ENCODE peak calls at places on chromosomes 4 and X, in four cellular contexts. F is IMR-90, Q is K562, R is GM12878. B is an unnamed sample.

GRCh38 chr4:140049924-140050681 is 103.9 kb downstream of the MAML3 start:
- DNase-seq in F (peak), Q (peak), R (no peak), B (no peak)

GRCh38 chr4:76197971-76198410 is 15.6 kb downstream of the SCARB2 start:
- DNase-seq in Q (peak), F (peak), R (no peak), B (no peak)

GRCh38 chr4:6855692-6856297 is 53.8 kb upstream of the TBC1D14 start:
- DNase-seq in F (peak), Q (peak), R (peak), B (no peak)

GRCh38 chr4:139576219-139576618 is 20.2 kb upstream of the SETD7 start:
- DNase-seq in Q (no peak), F (peak), R (no peak), B (no peak)

GRCh38 chrX:120559799-120560198 is 963 bp downstream of the CUL4B start:
- DNase-seq in F (no peak), Q (no peak), R (no peak), B (no peak)

GRCh38 chrX:9467181-9467580 is 2.3 kb downstream of the TBL1X start:
- DNase-seq in R (no peak), Q (no peak), F (no peak), B (no peak)

GRCh38 chr4:182144621-182145359 is 98.4 kb upstream of the TENM3 start:
- DNase-seq in R (no peak), Q (no peak), F (peak), B (no peak)

GRCh38 chr4:42673084-42673429 is 16.2 kb upstream of the ATP8A1 start:
- DNase-seq in R (no peak), F (no peak), Q (no peak), B (no peak)

GRCh38 chrX:45381366-45381765 is 180.7 kb upstream of the DIPK2B start:
- DNase-seq in R (no peak), Q (no peak), F (no peak), B (no peak)

GRCh38 chrX:67607436-67607835 is 63.6 kb downstream of the AR start:
- DNase-seq in R (no peak), Q (no peak), F (peak), B (no peak)

GRCh38 chr4:148065069-148065468 is 333.2 kb downstream of the ARHGAP10 start:
- DNase-seq in F (peak), R (no peak), Q (no peak), B (no peak)

GRCh38 chrX:153463031-153463430 is 7.3 kb downstream of the HAUS7 start:
- DNase-seq in R (no peak), F (no peak), Q (no peak), B (no peak)

GRCh38 chr4:17385403-17385802 is 126.5 kb downstream of the QDPR start:
- DNase-seq in F (peak), Q (peak), R (peak), B (no peak)

GRCh38 chrX:134999469-134999868 is 8.7 kb downstream of the SMIM10 start:
- DNase-seq in Q (peak), R (peak), F (peak), B (no peak)

GRCh38 chr4:79292008-79292407 is 33.9 kb downstream of the NAA11 start:
- DNase-seq in Q (no peak), R (no peak), F (no peak), B (no peak)

GRCh38 chrX:134868766-134869495 is 121.9 kb upstream of the SMIM10 start:
- DNase-seq in Q (no peak), F (peak), R (no peak), B (no peak)

GRCh38 chr4:184313710-184314659 is 96.3 kb upstream of the ENPP6 start:
- DNase-seq in F (no peak), R (peak), Q (no peak), B (no peak)

GRCh38 chr4:48462363-48462762 is 20.8 kb upstream of the SLC10A4 start:
- DNase-seq in F (no peak), R (no peak), Q (no peak), B (no peak)

GRCh38 chr4:67292649-67293048 is 252.7 kb downstream of the CENPC start:
- DNase-seq in R (no peak), F (no peak), Q (no peak), B (no peak)

GRCh38 chr4:67762091-67762490 is 7.9 kb upstream of the GNRHR start:
- DNase-seq in R (peak), Q (no peak), F (peak), B (no peak)

GRCh38 chr4:185932491-185932890 is 120.5 kb upstream of the SORBS2 start:
- DNase-seq in R (no peak), Q (no peak), F (no peak), B (no peak)

GRCh38 chr4:41933997-41934812 is 1.0 kb upstream of the TMEM33 start:
- DNase-seq in Q (no peak), R (no peak), F (no peak), B (no peak)

GRCh38 chr4:166252487-166253402 is 379.7 kb downstream of the TLL1 start:
- DNase-seq in Q (no peak), R (no peak), F (no peak), B (no peak)

GRCh38 chr4:181261279-181261678 is 981.9 kb upstream of the TENM3 start:
- DNase-seq in Q (no peak), F (peak), R (no peak), B (no peak)

GRCh38 chr4:176186067-176186466 is 9.3 kb downstream of the SPATA4 start:
- DNase-seq in Q (no peak), R (no peak), F (no peak), B (no peak)

GRCh38 chr4:118348886-118349285 is 3.9 kb downstream of the PRSS12 start:
- DNase-seq in F (no peak), R (no peak), Q (no peak), B (no peak)

GRCh38 chr4:146852365-146852764 is 93.3 kb downstream of the TTC29 start:
- DNase-seq in Q (no peak), F (no peak), R (no peak), B (no peak)

GRCh38 chr4:166535865-166536264 is 662.8 kb downstream of the TLL1 start:
- DNase-seq in Q (no peak), R (no peak), F (no peak), B (no peak)

GRCh38 chrX:115679460-115679859 is 118.5 kb downstream of the PLS3 start:
- DNase-seq in F (peak), R (no peak), Q (peak), B (no peak)

GRCh38 chr4:1502976-1503375 is 96.7 kb upstream of the NKX1-1 start:
- DNase-seq in F (no peak), R (no peak), Q (no peak), B (peak)

GRCh38 chrX:150363561-150364346 is 637 bp downstream of the MAMLD1 start:
- DNase-seq in R (no peak), F (peak), Q (no peak), B (peak)

GRCh38 chr4:149999485-150000074 is 78.7 kb upstream of the DCLK2 start:
- DNase-seq in F (peak), Q (peak), R (no peak), B (no peak)

GRCh38 chr4:85474818-85475630 is at the start of gene ARHGAP24:
- DNase-seq in F (peak), R (peak), Q (peak), B (peak)

GRCh38 chr4:81684357-81684756 is 212.7 kb upstream of the RASGEF1B start:
- DNase-seq in F (no peak), Q (no peak), R (no peak), B (no peak)

GRCh38 chr4:53306729-53307128 is 59.1 kb downstream of the SCFD2 start:
- DNase-seq in F (peak), Q (no peak), R (no peak), B (no peak)

GRCh38 chrX:13177921-13178320 is 133.5 kb upstream of the FAM9C start:
- DNase-seq in F (no peak), R (no peak), Q (no peak), B (no peak)
- TF ChIP-seq CHD1 in F (no peak), R (no peak), Q (no peak), B (no peak)

DNA sequence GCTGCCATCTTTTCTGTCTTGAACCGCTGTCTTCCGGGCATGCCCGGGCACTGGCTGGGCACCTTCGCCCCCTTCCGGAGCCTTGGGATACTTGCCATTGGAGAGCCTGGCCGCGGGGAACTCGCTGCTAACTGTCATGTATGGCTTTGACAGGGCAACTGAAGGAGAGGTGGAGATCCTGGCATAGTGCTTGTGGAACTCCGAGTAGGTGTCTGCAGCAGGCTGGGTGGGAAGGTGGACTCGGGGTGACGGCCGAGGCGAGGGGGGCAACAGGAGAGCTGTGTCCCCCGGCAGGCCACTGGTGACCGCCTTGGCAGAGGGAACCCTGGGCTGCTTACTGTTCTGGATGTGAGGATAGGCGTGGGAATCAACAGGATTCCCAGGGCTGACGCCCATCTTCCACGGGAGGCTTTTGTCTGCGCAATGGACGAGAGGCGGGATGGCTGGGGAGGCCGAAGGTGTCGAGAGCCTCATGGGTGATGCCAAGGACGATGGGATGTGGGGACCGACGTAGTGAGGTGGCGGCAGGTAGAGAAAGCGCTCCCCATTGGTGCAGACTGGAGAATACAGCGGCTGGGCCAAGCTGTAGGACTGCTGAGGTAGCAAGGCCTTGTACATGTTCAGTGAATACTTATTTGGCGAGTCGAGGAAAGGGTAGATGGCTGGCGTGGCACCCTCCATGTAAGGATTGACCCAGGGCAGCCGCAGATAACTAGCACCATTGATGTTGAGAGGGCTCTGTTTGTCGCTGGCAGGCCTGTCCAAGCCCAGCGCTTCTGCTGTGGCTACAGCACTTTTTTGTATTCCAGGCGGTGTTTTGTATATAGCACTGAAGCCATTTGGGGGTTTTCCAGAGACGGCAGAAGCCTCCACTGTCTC is 23.4 kb downstream of the BCOR start:
- DNase-seq in F (no peak), Q (no peak), R (no peak), B (no peak)
- TF ChIP-seq CHD1 in F (no peak), Q (no peak), R (no peak), B (no peak)

GRCh38 chrX:112877771-112878173 is 37.1 kb upstream of the AMOT start:
- DNase-seq in R (no peak), F (no peak), Q (no peak), B (no peak)

GRCh38 chrX:112874140-112874539 is 33.5 kb upstream of the AMOT start:
- DNase-seq in Q (no peak), F (peak), R (no peak), B (no peak)

GRCh38 chrX:112874614-112875013 is 34.0 kb upstream of the AMOT start:
- DNase-seq in Q (no peak), F (no peak), R (no peak), B (no peak)
- TF ChIP-seq CHD1 in Q (no peak), F (no peak), R (no peak), B (no peak)

GRCh38 chrX:104122829-104123228 is 10.5 kb downstream of the ZCCHC18 start:
- DNase-seq in R (no peak), Q (no peak), F (no peak), B (no peak)
- TF ChIP-seq CHD1 in R (no peak), Q (no peak), F (no peak), B (no peak)

DNA sequence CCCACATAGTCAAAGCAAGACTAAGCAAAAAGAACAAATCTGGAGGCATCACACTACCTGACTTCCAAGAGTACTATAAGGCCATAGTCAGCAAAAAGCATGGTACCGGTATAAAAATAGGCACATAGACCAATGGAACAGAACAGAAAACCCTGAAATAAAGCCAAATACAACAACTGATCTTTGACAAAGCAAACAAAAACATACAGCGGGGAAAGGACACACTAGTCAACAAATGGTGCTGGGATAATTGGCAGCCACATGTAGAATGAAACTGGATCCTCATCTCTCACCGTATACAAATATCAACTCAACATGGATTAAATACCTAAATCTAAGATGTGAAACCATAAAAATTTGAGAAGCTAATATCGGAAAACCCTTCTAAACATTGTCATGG is 819.3 kb upstream of the FRG1 start:
- DNase-seq in R (no peak), F (no peak), Q (no peak), B (no peak)
- TF ChIP-seq CHD1 in R (no peak), F (no peak), Q (no peak), B (no peak)

GRCh38 chrX:15758140-15758539 is 20.1 kb downstream of the CA5B start:
- DNase-seq in F (no peak), Q (no peak), R (no peak), B (no peak)

DNA sequence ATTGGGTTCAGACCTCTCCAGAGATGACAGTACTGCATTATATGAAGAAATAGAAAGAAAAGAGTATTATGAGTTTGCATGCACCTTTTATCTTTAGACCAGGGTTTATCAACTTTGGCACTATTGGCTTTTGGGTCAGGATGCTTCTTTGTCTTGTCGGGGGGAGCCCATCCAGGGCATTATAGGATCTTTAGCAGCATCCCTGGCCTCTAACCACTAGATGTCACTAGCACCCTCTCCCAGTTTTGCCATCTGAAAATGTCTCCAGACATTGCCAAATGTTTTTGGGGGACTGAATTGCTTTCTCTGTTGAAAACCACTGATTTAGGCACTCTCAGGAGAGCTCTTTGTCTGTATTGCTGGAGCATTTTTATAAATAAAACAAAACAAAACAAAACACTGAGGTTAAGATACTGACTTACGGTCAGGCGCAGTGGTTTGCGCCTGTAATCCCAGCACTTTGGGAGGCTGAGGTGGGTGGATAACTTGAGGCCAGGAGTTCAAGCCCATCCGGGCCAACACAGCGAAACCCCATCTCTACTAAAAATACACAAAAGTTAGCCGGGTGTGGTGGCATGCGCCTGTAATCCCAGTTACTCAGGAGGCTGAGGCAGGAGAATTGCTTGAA is 23.6 kb downstream of the CA5B start:
- DNase-seq in Q (peak), R (no peak), F (peak), B (no peak)
- TF ChIP-seq CHD1 in Q (no peak), R (no peak), F (no peak), B (no peak)